ENCODE peak calls at places on chromosomes 1 and 21, in six cellular contexts. One of them, this sample, is unnamed.

GRCh38 chr1:235923466-235924008 is 56.8 kb upstream of the LYST start:
- DNase-seq in GM12878: no peak
- DNase-seq in HL-60: no peak
- DNase-seq in GM23338: no peak
- DNase-seq in HCT116: no peak
- DNase-seq in HepG2: no peak
- DNase-seq in this sample: no peak

GRCh38 chr1:221117548-221117951 is 238.3 kb downstream of the HLX start:
- DNase-seq in GM12878: no peak
- DNase-seq in HL-60: no peak
- DNase-seq in GM23338: no peak
- DNase-seq in HCT116: no peak
- DNase-seq in HepG2: no peak
- DNase-seq in this sample: no peak

GRCh38 chr1:45679123-45679522 is 7.2 kb downstream of the GPBP1L1 start:
- DNase-seq in GM12878: no peak
- DNase-seq in HL-60: peak; percentile 9
- DNase-seq in GM23338: peak; percentile 36
- DNase-seq in HCT116: no peak
- DNase-seq in HepG2: no peak
- DNase-seq in this sample: no peak

GRCh38 chr1:150221552-150221951 is 14.4 kb downstream of the ANP32E start:
- DNase-seq in GM12878: no peak
- DNase-seq in HL-60: no peak
- DNase-seq in GM23338: peak; percentile 36
- DNase-seq in HCT116: peak; percentile 7
- DNase-seq in HepG2: no peak
- DNase-seq in this sample: no peak

GRCh38 chr1:234737210-234737761 is 127.3 kb upstream of the IRF2BP2 start:
- DNase-seq in GM12878: no peak
- DNase-seq in HL-60: no peak
- DNase-seq in GM23338: no peak
- DNase-seq in HCT116: no peak
- DNase-seq in HepG2: no peak
- DNase-seq in this sample: no peak

GRCh38 chr1:186930248-186930647 is 101.5 kb downstream of the PLA2G4A start:
- DNase-seq in GM12878: no peak
- DNase-seq in HL-60: no peak
- DNase-seq in GM23338: no peak
- DNase-seq in HCT116: no peak
- DNase-seq in HepG2: no peak
- DNase-seq in this sample: no peak

GRCh38 chr21:37783016-37783415 is 133.2 kb downstream of the KCNJ6 start:
- DNase-seq in GM12878: no peak
- DNase-seq in HL-60: no peak
- DNase-seq in GM23338: no peak
- DNase-seq in HCT116: no peak
- DNase-seq in HepG2: no peak
- DNase-seq in this sample: no peak

GRCh38 chr1:216566809-216567208 is 143.6 kb upstream of the USH2A start:
- DNase-seq in GM12878: no peak
- DNase-seq in HL-60: no peak
- DNase-seq in GM23338: peak; percentile 24
- DNase-seq in HCT116: no peak
- DNase-seq in HepG2: no peak
- DNase-seq in this sample: no peak

GRCh38 chr21:45763074-45763473 is 119.5 kb downstream of the PCBP3 start:
- DNase-seq in GM12878: no peak
- DNase-seq in HL-60: no peak
- DNase-seq in GM23338: no peak
- DNase-seq in HCT116: no peak
- DNase-seq in HepG2: no peak
- DNase-seq in this sample: no peak

GRCh38 chr21:38140192-38140905 is 116.4 kb upstream of the KCNJ15 start:
- DNase-seq in GM12878: no peak
- DNase-seq in HL-60: no peak
- DNase-seq in GM23338: no peak
- DNase-seq in HCT116: no peak
- DNase-seq in HepG2: no peak
- DNase-seq in this sample: no peak

GRCh38 chr21:34722684-34723300 is 54.0 kb downstream of the CLIC6 start:
- DNase-seq in GM12878: no peak
- DNase-seq in HL-60: no peak
- DNase-seq in GM23338: peak; percentile 83
- DNase-seq in HCT116: no peak
- DNase-seq in HepG2: no peak
- DNase-seq in this sample: peak; percentile 30

GRCh38 chr21:43361493-43362296 is 65.2 kb downstream of the SIK1 start:
- DNase-seq in GM12878: peak; percentile 73
- DNase-seq in HL-60: no peak
- DNase-seq in GM23338: peak; percentile 25
- DNase-seq in HCT116: no peak
- DNase-seq in HepG2: no peak
- DNase-seq in this sample: no peak

GRCh38 chr1:28374297-28374696 is 4.8 kb downstream of the PHACTR4 start:
- DNase-seq in GM12878: no peak
- DNase-seq in HL-60: no peak
- DNase-seq in GM23338: no peak
- DNase-seq in HCT116: no peak
- DNase-seq in HepG2: no peak
- DNase-seq in this sample: no peak

GRCh38 chr1:205798577-205798976 is 14.4 kb downstream of the SLC41A1 start:
- DNase-seq in GM12878: no peak
- DNase-seq in HL-60: no peak
- DNase-seq in GM23338: no peak
- DNase-seq in HCT116: no peak
- DNase-seq in HepG2: no peak
- DNase-seq in this sample: no peak

GRCh38 chr1:10155087-10155712 is 55.2 kb upstream of the KIF1B start:
- DNase-seq in GM12878: no peak
- DNase-seq in HL-60: no peak
- DNase-seq in GM23338: no peak
- DNase-seq in HCT116: no peak
- DNase-seq in HepG2: no peak
- DNase-seq in this sample: no peak

GRCh38 chr1:111515291-111516007 is 12.0 kb upstream of the ADORA3 start:
- DNase-seq in GM12878: no peak
- DNase-seq in HL-60: peak; percentile 72
- DNase-seq in GM23338: peak; percentile 71
- DNase-seq in HCT116: no peak
- DNase-seq in HepG2: no peak
- DNase-seq in this sample: no peak

GRCh38 chr1:109197163-109198042 is 16.3 kb upstream of the SARS1 start:
- DNase-seq in GM12878: no peak
- DNase-seq in HL-60: no peak
- DNase-seq in GM23338: no peak
- DNase-seq in HCT116: peak; percentile 69
- DNase-seq in HepG2: peak; percentile 82
- DNase-seq in this sample: peak; percentile 43

GRCh38 chr1:201731592-201731991 is 97.4 kb upstream of the IPO9 start:
- DNase-seq in GM12878: no peak
- DNase-seq in HL-60: no peak
- DNase-seq in GM23338: no peak
- DNase-seq in HCT116: no peak
- DNase-seq in HepG2: no peak
- DNase-seq in this sample: no peak

GRCh38 chr1:152408664-152409063 is 5.4 kb downstream of the CRNN start:
- DNase-seq in GM12878: no peak
- DNase-seq in HL-60: no peak
- DNase-seq in GM23338: peak; percentile 59
- DNase-seq in HCT116: no peak
- DNase-seq in HepG2: no peak
- DNase-seq in this sample: no peak

GRCh38 chr1:19680644-19681043 is 16.0 kb downstream of the HTR6 start:
- DNase-seq in GM12878: no peak
- DNase-seq in HL-60: no peak
- DNase-seq in GM23338: peak; percentile 45
- DNase-seq in HCT116: no peak
- DNase-seq in HepG2: no peak
- DNase-seq in this sample: no peak

GRCh38 chr1:154998818-154999650 is 3.6 kb upstream of the ZBTB7B start:
- DNase-seq in GM12878: peak; percentile 58
- DNase-seq in HL-60: peak; percentile 85
- DNase-seq in GM23338: peak; percentile 94
- DNase-seq in HCT116: peak; percentile 79
- DNase-seq in HepG2: no peak
- DNase-seq in this sample: no peak

GRCh38 chr1:33849206-33849605 is 14.7 kb upstream of the HMGB4 start:
- DNase-seq in GM12878: no peak
- DNase-seq in HL-60: no peak
- DNase-seq in GM23338: no peak
- DNase-seq in HCT116: no peak
- DNase-seq in HepG2: no peak
- DNase-seq in this sample: no peak

GRCh38 chr1:23756676-23757075 is 13.4 kb downstream of the ELOA start:
- DNase-seq in GM12878: no peak
- DNase-seq in HL-60: no peak
- DNase-seq in GM23338: no peak
- DNase-seq in HCT116: no peak
- DNase-seq in HepG2: no peak
- DNase-seq in this sample: no peak

GRCh38 chr1:196535727-196536126 is 72.5 kb downstream of the KCNT2 start:
- DNase-seq in GM12878: no peak
- DNase-seq in HL-60: no peak
- DNase-seq in GM23338: peak; percentile 80
- DNase-seq in HCT116: peak; percentile 15
- DNase-seq in HepG2: no peak
- DNase-seq in this sample: no peak
- TF ChIP-seq CTCF in GM12878: no peak
- TF ChIP-seq CTCF in HL-60: no peak
- TF ChIP-seq CTCF in GM23338: no peak
- TF ChIP-seq CTCF in HCT116: no peak
- TF ChIP-seq CTCF in HepG2: no peak
- TF ChIP-seq CTCF in this sample: no peak

GRCh38 chr1:60668584-60668983 is 413.8 kb upstream of the NFIA start:
- DNase-seq in GM12878: no peak
- DNase-seq in HL-60: no peak
- DNase-seq in GM23338: no peak
- DNase-seq in HCT116: no peak
- DNase-seq in HepG2: no peak
- DNase-seq in this sample: no peak
- TF ChIP-seq REST in GM12878: no peak
- TF ChIP-seq REST in HL-60: no peak
- TF ChIP-seq REST in GM23338: no peak
- TF ChIP-seq REST in HCT116: no peak
- TF ChIP-seq REST in HepG2: no peak
- TF ChIP-seq REST in this sample: no peak

GRCh38 chr21:22409571-22409970 is 1411.4 kb downstream of the NCAM2 start:
- DNase-seq in GM12878: no peak
- DNase-seq in HL-60: no peak
- DNase-seq in GM23338: no peak
- DNase-seq in HCT116: no peak
- DNase-seq in HepG2: no peak
- DNase-seq in this sample: no peak
- TF ChIP-seq POLR2AphosphoS5 in GM12878: no peak
- TF ChIP-seq POLR2AphosphoS5 in HL-60: no peak
- TF ChIP-seq POLR2AphosphoS5 in GM23338: no peak
- TF ChIP-seq POLR2AphosphoS5 in HCT116: no peak
- TF ChIP-seq POLR2AphosphoS5 in HepG2: no peak
- TF ChIP-seq POLR2AphosphoS5 in this sample: no peak

GRCh38 chr1:11784993-11785769 is 20.6 kb downstream of the MTHFR start:
- DNase-seq in GM12878: no peak
- DNase-seq in HL-60: peak; percentile 40
- DNase-seq in GM23338: peak; percentile 94
- DNase-seq in HCT116: peak; percentile 19
- DNase-seq in HepG2: peak; percentile 64
- DNase-seq in this sample: no peak
- TF ChIP-seq CTCF in GM12878: peak; percentile 96
- TF ChIP-seq CTCF in HL-60: peak; percentile 54
- TF ChIP-seq CTCF in GM23338: peak; percentile 80
- TF ChIP-seq CTCF in HCT116: peak; percentile 94
- TF ChIP-seq CTCF in HepG2: peak; percentile 98
- TF ChIP-seq CTCF in this sample: peak; percentile 97

This sample was measured in Panc1.